ENCODE peak calls at places on chromosomes 7 and 10, in four cellular contexts. One of them, this sample, is unnamed. For H3K4me1, the result is how much of the 10 kb centered on the place peaks cover.

GRCh38 chr10:62050941-62051433 is 149.5 kb downstream of the ARID5B start:
- DNase-seq in right lobe of liver: no peak
- DNase-seq in Panc1: peak
- DNase-seq in HCT116: peak
- DNase-seq in this sample: peak

GRCh38 chr10:115141254-115141653 is 48.1 kb downstream of the ATRNL1 start:
- DNase-seq in right lobe of liver: no peak
- DNase-seq in HCT116: peak
- DNase-seq in Panc1: no peak
- DNase-seq in this sample: no peak

GRCh38 chr7:4883352-4884144 is at the start of gene RADIL:
- DNase-seq in right lobe of liver: peak
- DNase-seq in Panc1: no peak
- DNase-seq in HCT116: peak
- DNase-seq in this sample: peak

GRCh38 chr7:157951300-157952049 is 614.7 kb downstream of the DNAJB6 start:
- DNase-seq in Panc1: no peak
- DNase-seq in right lobe of liver: no peak
- DNase-seq in HCT116: no peak
- DNase-seq in this sample: no peak

GRCh38 chr7:101516849-101517248 is 112.2 kb downstream of the MYL10 start:
- DNase-seq in Panc1: no peak
- DNase-seq in right lobe of liver: no peak
- DNase-seq in HCT116: no peak
- DNase-seq in this sample: no peak

GRCh38 chr7:47609803-47610452 is 28.0 kb upstream of the TNS3 start:
- DNase-seq in right lobe of liver: no peak
- DNase-seq in HCT116: no peak
- DNase-seq in Panc1: no peak
- DNase-seq in this sample: peak

GRCh38 chr7:91784469-91784868 is 96.0 kb downstream of the MTERF1 start:
- DNase-seq in right lobe of liver: no peak
- DNase-seq in HCT116: peak
- DNase-seq in Panc1: no peak
- DNase-seq in this sample: no peak

GRCh38 chr7:34096135-34096775 is 190.9 kb downstream of the BMPER start:
- DNase-seq in HCT116: no peak
- DNase-seq in right lobe of liver: peak
- DNase-seq in Panc1: no peak
- DNase-seq in this sample: peak

GRCh38 chr10:93703066-93703465 is 674 bp upstream of the FRA10AC1 start:
- DNase-seq in HCT116: no peak
- DNase-seq in right lobe of liver: no peak
- DNase-seq in Panc1: no peak
- DNase-seq in this sample: no peak

GRCh38 chr7:1124816-1125602 is 35.0 kb downstream of the ZFAND2A start:
- DNase-seq in HCT116: no peak
- DNase-seq in right lobe of liver: peak
- DNase-seq in Panc1: no peak
- DNase-seq in this sample: no peak

GRCh38 chr10:48547061-48547895 is 57.6 kb downstream of the ARHGAP22 start:
- DNase-seq in right lobe of liver: no peak
- DNase-seq in Panc1: no peak
- DNase-seq in HCT116: no peak
- DNase-seq in this sample: no peak

GRCh38 chr7:144019457-144019856 is 19.3 kb downstream of the OR6B1 start:
- DNase-seq in Panc1: no peak
- DNase-seq in right lobe of liver: no peak
- DNase-seq in HCT116: no peak
- DNase-seq in this sample: no peak

GRCh38 chr10:34809796-34810195 is 5.3 kb downstream of the PARD3 start:
- DNase-seq in right lobe of liver: no peak
- DNase-seq in HCT116: no peak
- DNase-seq in Panc1: no peak
- DNase-seq in this sample: no peak

GRCh38 chr7:136869006-136869961 is 832 bp downstream of the CHRM2 start:
- DNase-seq in Panc1: no peak
- DNase-seq in HCT116: no peak
- DNase-seq in right lobe of liver: peak
- DNase-seq in this sample: peak

DNA sequence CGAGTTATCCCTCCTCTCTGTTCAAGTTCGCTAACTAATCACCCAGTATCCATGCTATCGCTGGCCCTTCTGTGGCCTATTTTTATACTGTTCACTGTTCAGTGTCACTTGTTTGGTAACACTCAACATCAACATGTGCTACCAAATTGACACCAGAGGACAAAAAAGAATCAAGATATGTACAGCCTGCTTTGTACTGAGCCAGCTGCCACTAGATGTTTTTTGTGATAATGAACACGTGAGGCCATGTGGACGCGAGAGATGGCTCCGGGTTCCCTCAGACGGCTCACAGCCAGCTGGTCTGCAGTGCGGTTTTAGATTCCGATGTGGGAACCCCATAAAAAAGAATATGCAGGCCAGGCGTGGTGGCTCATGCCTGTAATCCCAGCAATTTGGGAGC is 21.2 kb downstream of the CAV1 start:
- DNase-seq in HCT116: no peak
- DNase-seq in Panc1: no peak
- DNase-seq in right lobe of liver: no peak
- DNase-seq in this sample: no peak
- H3K4me1 ChIP-seq in HCT116: under half
- H3K4me1 ChIP-seq in Panc1: half or more
- H3K4me1 ChIP-seq in right lobe of liver: under half
- H3K4me1 ChIP-seq in this sample: under half

DNA sequence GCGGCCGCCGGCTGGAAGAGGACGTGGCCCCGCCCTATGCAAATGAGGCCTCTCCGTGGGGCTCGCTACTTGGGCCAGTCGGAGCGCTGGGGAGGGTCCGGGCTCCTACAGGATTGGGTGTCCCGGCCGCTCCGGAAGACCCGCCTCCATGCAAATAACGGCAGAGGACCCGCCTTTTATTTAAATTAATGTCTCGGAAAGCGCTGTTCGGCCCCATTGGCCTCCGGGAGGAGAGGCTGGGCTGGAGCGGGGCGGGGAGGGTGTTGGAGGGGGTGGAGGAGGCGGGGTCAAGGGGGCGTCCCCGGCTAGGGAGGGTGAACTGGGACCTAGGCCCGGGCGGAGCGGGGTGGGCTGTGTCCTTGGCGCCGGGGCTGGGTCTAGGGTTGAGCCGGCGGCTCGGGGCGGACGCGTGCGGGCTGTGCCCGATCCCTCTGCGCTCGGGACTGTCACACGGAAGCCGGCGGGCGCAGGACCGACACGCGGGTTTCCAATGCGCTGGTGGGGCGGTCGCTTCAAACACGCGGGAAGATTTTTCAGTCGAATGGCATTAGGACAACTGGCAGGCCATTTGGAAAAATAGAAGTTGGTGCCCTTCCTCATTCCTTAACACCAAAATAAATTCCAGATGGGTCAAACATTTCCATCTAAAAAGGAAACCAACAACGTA is 344 bp upstream of the POLM start:
- DNase-seq in Panc1: peak
- DNase-seq in HCT116: peak
- DNase-seq in right lobe of liver: peak
- DNase-seq in this sample: peak
- TF ChIP-seq CTCF in Panc1: no peak
- TF ChIP-seq CTCF in HCT116: no peak
- TF ChIP-seq CTCF in right lobe of liver: no peak
- TF ChIP-seq CTCF in this sample: no peak

DNA sequence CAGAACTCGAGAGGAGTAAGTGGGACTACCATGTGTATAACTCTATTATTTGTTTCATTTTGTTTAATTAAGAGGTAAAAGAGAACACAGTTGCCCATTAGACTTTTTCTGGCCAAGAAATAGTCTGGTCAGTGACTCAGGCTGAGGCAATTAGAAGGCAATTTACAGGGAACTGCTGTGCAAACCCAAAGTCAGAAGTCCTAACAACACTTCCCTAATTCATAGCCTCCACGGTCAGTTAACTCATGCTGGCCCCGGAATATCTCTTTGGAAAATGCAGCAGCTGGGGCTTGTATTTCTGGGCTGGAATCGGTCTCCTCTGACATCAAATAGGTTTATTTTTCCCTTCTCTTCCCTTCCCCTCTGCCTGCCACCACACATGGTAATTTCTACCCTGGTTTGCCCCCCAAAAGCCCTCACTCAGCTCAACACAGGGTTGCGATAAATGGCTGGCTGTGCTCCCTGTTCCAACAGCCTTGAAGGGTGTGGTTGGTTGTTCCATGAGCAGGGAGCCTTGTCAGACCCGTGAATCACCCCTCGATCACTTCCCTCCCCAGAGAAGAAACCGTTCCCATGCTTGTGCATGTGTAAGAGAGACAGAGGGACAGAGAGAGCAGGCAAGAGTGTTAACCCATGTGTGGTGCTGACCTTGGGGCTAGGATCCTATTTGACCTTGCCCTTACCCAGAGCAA is 5.3 kb downstream of the SH3PXD2A start:
- DNase-seq in Panc1: peak
- DNase-seq in right lobe of liver: no peak
- DNase-seq in HCT116: no peak
- DNase-seq in this sample: peak
- H3K4me1 ChIP-seq in Panc1: under half
- H3K4me1 ChIP-seq in right lobe of liver: under half
- H3K4me1 ChIP-seq in HCT116: under half
- H3K4me1 ChIP-seq in this sample: half or more

DNA sequence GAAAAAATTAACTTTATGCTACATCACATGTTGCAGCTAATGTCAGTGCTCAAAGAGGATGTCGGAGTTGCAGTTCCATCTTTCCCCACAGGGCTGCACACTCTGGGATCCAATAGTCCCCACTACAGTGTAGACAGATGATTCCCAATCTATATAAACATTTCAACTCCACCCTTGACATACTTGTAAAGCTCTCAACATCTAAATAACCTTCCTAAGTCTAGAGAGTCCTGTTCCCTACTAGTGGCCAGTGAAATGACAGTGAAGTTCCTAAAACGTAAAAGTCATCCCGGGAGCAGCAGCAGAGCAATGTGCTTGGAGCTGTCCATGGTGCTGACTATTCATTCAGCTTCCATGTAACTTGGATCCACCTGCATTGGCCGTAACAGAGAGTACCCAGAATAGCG is 145.1 kb downstream of the GRM8 start:
- DNase-seq in Panc1: peak
- DNase-seq in right lobe of liver: no peak
- DNase-seq in HCT116: peak
- DNase-seq in this sample: no peak
- TF ChIP-seq CTCF in Panc1: peak
- TF ChIP-seq CTCF in right lobe of liver: peak
- TF ChIP-seq CTCF in HCT116: peak
- TF ChIP-seq CTCF in this sample: peak

This sample was measured in psoas muscle.